ENCODE peak calls at places on chromosomes 1 and 21, in four cellular contexts. H is HepG2, O is K562, Q is GM12878. E is an unnamed sample.

GRCh38 chr1:49102752-49103151 is 326.1 kb upstream of the BEND5 start:
- DNase-seq in H (no peak), Q (no peak), O (no peak), E (no peak)

GRCh38 chr1:94926915-94927404 is at the start of gene CNN3:
- DNase-seq in Q (peak; percentile 4), O (peak; percentile 66), H (peak; percentile 82), E (peak; percentile 81)

GRCh38 chr1:231116741-231117140 is 45.1 kb upstream of the TRIM67 start:
- DNase-seq in H (no peak), Q (no peak), O (no peak), E (no peak)

GRCh38 chr1:21233480-21233879 is 56.8 kb downstream of the ECE1 start:
- DNase-seq in H (no peak), O (no peak), Q (no peak), E (no peak)

GRCh38 chr1:199279872-199280649 is 641.2 kb downstream of the PTPRC start:
- DNase-seq in Q (no peak), H (no peak), O (no peak), E (no peak)

GRCh38 chr1:207863893-207864535 is 46.9 kb downstream of the CD34 start:
- DNase-seq in H (no peak), O (no peak), Q (peak; percentile 70), E (no peak)

GRCh38 chr21:28154121-28154520 is 838.6 kb downstream of the LTN1 start:
- DNase-seq in O (no peak), Q (no peak), H (no peak), E (no peak)

GRCh38 chr1:229058716-229059115 is 212.2 kb upstream of the RAB4A start:
- DNase-seq in O (no peak), H (no peak), Q (no peak), E (no peak)

GRCh38 chr1:47002211-47002610 is 21.3 kb upstream of the CYP4X1 start:
- DNase-seq in H (no peak), O (peak; percentile 31), Q (no peak), E (no peak)

GRCh38 chr1:216032284-216032683 is 391.0 kb downstream of the USH2A start:
- DNase-seq in Q (no peak), H (no peak), O (no peak), E (no peak)

GRCh38 chr21:30233228-30233627 is 17.3 kb upstream of the CLDN8 start:
- DNase-seq in H (no peak), Q (no peak), O (no peak), E (no peak)

GRCh38 chr1:158932171-158932570 is 819 bp downstream of the PYHIN1 start:
- DNase-seq in H (no peak), Q (no peak), O (no peak), E (no peak)

DNA sequence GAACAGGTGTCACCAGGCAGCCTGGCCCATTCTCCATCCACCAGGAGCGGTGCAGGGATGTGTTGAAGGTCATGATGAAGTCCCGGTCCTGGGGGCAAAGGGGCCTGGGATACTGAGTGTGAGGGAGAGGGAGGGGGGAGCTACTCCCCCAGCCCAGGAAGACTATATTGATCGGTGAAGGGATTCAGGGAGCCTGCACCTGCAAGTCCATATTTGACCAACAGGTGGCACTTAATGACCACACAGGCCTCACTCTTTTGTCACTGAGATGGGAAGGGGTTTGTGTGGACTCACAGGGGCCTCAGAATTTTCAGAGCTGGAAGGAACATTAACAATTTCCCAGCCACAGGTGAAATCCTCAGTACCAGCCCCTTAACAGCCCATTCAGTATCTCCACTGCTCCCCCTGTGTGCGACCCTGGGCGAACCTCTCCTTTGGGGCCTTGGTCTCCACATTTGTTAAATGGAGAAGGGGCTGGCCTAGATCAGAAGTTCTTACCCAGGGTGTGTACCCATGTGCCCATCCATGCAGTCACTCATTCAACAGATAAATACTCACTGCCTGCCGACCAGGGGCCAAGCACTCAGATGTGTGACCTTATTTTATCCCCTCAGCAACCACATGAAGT is 55.6 kb downstream of the NKAIN1 start:
- DNase-seq in H (peak; percentile 46), O (peak; percentile 72), Q (no peak), E (no peak)
- TF ChIP-seq GABPA in H (no peak), O (no peak), Q (no peak), E (no peak)

GRCh38 chr1:62429581-62429980 is 7.3 kb upstream of the USP1 start:
- DNase-seq in Q (no peak), O (no peak), H (no peak), E (no peak)
- TF ChIP-seq CBX5 in Q (no peak), O (no peak), H (no peak), E (no peak)

GRCh38 chr1:225462714-225463574 is 35.1 kb upstream of the LBR start:
- DNase-seq in O (no peak), H (no peak), Q (no peak), E (no peak)
- TF ChIP-seq GABPA in O (no peak), H (no peak), Q (no peak), E (no peak)

GRCh38 chr1:171985639-171986038 is 144.3 kb downstream of the DNM3 start:
- DNase-seq in Q (no peak), H (no peak), O (peak; percentile 21), E (no peak)
- TF ChIP-seq CBX5 in Q (no peak), H (no peak), O (no peak), E (no peak)

DNA sequence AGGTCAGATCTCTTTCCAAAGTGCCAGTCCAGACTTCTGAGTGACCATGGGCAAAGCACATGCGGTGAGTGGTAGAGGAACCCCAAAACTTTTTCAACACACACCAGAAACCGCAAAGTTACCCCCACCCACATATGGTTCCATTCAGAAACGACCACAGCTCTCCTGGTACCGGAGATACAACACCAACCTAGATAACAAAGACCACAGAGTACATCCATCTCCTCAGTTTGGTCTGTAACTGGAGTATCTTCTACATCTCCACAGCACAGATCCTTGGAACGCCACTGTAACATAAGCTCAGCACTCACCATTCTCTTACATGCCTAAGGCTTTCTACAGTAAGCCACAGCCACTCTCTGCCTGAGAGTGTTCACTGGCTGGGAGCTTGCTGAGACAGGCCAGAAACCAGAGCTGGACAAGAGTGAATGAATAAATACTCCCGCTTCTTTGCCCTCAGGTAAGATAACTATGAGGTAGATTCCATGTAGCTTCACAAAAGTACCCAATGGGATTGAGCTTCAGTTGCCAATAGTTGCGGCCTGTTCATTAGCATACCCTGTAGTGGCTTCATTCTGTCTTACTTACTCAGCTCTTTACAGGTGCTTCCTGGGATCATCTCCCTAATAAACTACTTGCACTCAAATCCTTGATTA is 81.8 kb downstream of the SMYD3 start:
- DNase-seq in H (no peak), Q (no peak), O (no peak), E (no peak)
- TF ChIP-seq GABPA in H (no peak), Q (no peak), O (no peak), E (no peak)

DNA sequence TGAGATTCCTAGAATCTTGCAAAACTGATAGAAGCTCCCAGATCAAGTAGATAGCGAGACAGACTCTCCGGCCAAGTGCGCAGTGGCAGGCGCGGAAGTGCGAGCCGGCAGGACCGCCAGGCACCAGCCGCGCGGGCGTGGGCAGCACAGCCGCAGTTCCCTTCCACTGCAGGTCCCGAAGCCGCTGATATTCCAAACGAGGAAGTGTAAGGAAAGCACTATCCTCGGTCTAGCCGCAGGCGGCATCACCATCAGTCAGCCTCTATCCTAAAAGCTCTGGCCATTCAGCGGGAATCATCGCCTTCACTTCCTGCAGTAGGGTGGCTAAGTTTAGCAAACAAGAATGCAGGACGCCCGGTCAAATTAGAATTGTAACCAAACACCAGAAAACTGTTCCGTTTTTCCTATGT is 713 bp downstream of the GLRX2 start:
- DNase-seq in H (peak; percentile 23), O (peak; percentile 47), Q (no peak), E (no peak)
- TF ChIP-seq CBX5 in H (no peak), O (peak; percentile 4), Q (no peak), E (no peak)

DNA sequence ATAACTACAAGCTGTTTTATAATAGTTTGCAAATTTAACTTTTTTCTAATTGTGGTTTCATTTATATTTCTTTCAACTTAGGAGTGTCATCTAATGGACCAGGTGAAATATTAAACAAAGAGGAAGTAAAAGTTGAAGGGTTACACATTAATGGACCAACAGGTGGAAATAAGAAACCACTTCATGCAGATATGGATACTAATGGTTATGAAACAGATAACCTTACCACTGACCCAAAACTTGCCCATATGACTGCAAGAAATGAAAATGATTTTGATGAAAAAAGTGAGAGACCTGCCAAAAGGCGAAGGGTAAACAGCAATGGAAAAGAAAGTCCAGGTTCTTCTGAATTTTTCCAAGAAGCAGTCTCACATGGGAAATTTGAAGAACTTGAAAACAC is 59.7 kb downstream of the MIER1 start:
- DNase-seq in H (no peak), Q (peak; percentile 62), O (no peak), E (no peak)
- TF ChIP-seq GABPA in H (no peak), Q (no peak), O (no peak), E (no peak)